ENCODE peak calls at places on chromosome 5, in seven cellular contexts. K, P, L, H, U, R and C are unnamed samples.

GRCh38 chr5:179588166-179588565 is 35.3 kb downstream of the HNRNPH1 start:
- DNase-seq in K (no peak), P (no peak), L (no peak), H (no peak), U (no peak), R (no peak), C (no peak)

GRCh38 chr5:88653471-88653870 is 229.5 kb downstream of the MEF2C start:
- DNase-seq in K (no peak), P (no peak), L (no peak), H (no peak), U (no peak), R (no peak), C (no peak)

GRCh38 chr5:88583471-88583870 is 299.5 kb downstream of the MEF2C start:
- DNase-seq in K (no peak), P (no peak), L (no peak), H (no peak), U (no peak), R (no peak), C (no peak)

GRCh38 chr5:179860301-179860700 is 1.7 kb upstream of the MRNIP start:
- DNase-seq in K (no peak), P (no peak), L (no peak), H (no peak), U (no peak), R (no peak), C (no peak)

GRCh38 chr5:172860520-172861443 is 26.7 kb downstream of the ERGIC1 start:
- DNase-seq in K (no peak), P (peak), L (peak), H (no peak), U (peak), R (peak), C (no peak)

GRCh38 chr5:124474821-124475220 is 271.6 kb downstream of the ZNF608 start:
- DNase-seq in K (no peak), P (peak), L (no peak), H (no peak), U (no peak), R (no peak), C (no peak)

GRCh38 chr5:103962023-103962422 is 399.4 kb upstream of the NUDT12 start:
- DNase-seq in K (no peak), P (no peak), L (no peak), H (no peak), U (peak), R (no peak), C (no peak)

GRCh38 chr5:157271740-157272271 is 5.9 kb downstream of the CYFIP2 start:
- DNase-seq in K (no peak), P (no peak), L (no peak), H (no peak), U (no peak), R (no peak), C (no peak)

GRCh38 chr5:175479125-175479881 is 943 bp downstream of the SFXN1 start:
- DNase-seq in K (no peak), P (no peak), L (no peak), H (no peak), U (no peak), R (no peak), C (no peak)

GRCh38 chr5:127112347-127112864 is 39.1 kb upstream of the C5orf63 start:
- DNase-seq in K (no peak), P (no peak), L (no peak), H (no peak), U (peak), R (no peak), C (no peak)

GRCh38 chr5:158783382-158783781 is 316.3 kb downstream of the EBF1 start:
- DNase-seq in K (no peak), P (no peak), L (no peak), H (no peak), U (no peak), R (no peak), C (no peak)

GRCh38 chr5:157108961-157109360 is at the start of gene HAVCR2:
- DNase-seq in K (no peak), P (no peak), L (no peak), H (no peak), U (no peak), R (no peak), C (no peak)

GRCh38 chr5:139642213-139642612 is 5.9 kb upstream of the CXXC5 start:
- DNase-seq in K (no peak), P (no peak), L (no peak), H (no peak), U (no peak), R (no peak), C (no peak)

GRCh38 chr5:172321593-172321992 is 38.0 kb upstream of the UBTD2 start:
- DNase-seq in K (no peak), P (no peak), L (no peak), H (no peak), U (peak), R (no peak), C (no peak)

GRCh38 chr5:157799578-157799977 is 56.1 kb downstream of the LSM11 start:
- DNase-seq in K (no peak), P (no peak), L (no peak), H (no peak), U (no peak), R (no peak), C (no peak)

GRCh38 chr5:147756566-147756965 is 26.0 kb downstream of the JAKMIP2 start:
- DNase-seq in K (no peak), P (no peak), L (no peak), H (no peak), U (no peak), R (no peak), C (no peak)

GRCh38 chr5:16666861-16667481 is 50.2 kb upstream of the RETREG1 start:
- DNase-seq in K (peak), P (peak), L (peak), H (no peak), U (no peak), R (no peak), C (no peak)

GRCh38 chr5:7592910-7593309 is 197.0 kb downstream of the ADCY2 start:
- DNase-seq in K (peak), P (no peak), L (no peak), H (no peak), U (no peak), R (no peak), C (no peak)

GRCh38 chr5:149161026-149161687 is 19.9 kb downstream of the ABLIM3 start:
- DNase-seq in K (no peak), P (no peak), L (no peak), H (no peak), U (no peak), R (no peak), C (no peak)

GRCh38 chr5:179244051-179244450 is 101.2 kb downstream of the ADAMTS2 start:
- DNase-seq in K (no peak), P (peak), L (no peak), H (no peak), U (no peak), R (peak), C (no peak)

GRCh38 chr5:65434122-65434521 is 47.6 kb downstream of the ADAMTS6 start:
- DNase-seq in K (no peak), P (no peak), L (no peak), H (no peak), U (no peak), R (no peak), C (no peak)

GRCh38 chr5:892390-893136 is at the start of the genes BRD9 and TRIP13:
- DNase-seq in K (peak), P (peak), L (peak), H (no peak), U (peak), R (peak), C (peak)

GRCh38 chr5:171520300-171521170 is 101.1 kb downstream of the FGF18 start:
- DNase-seq in K (peak), P (peak), L (peak), H (no peak), U (no peak), R (no peak), C (peak)

GRCh38 chr5:39274388-39275085 is 55.2 kb upstream of the FYB1 start:
- DNase-seq in K (no peak), P (peak), L (peak), H (no peak), U (no peak), R (no peak), C (no peak)

GRCh38 chr5:147892696-147893296 is 13.5 kb downstream of the C5orf46 start:
- DNase-seq in K (no peak), P (no peak), L (peak), H (no peak), U (peak), R (no peak), C (peak)

GRCh38 chr5:149853019-149853648 is 91.5 kb downstream of the PDE6A start:
- DNase-seq in K (peak), P (peak), L (peak), H (no peak), U (peak), R (peak), C (peak)

GRCh38 chr5:67206381-67207328 is 10.1 kb upstream of the CD180 start:
- DNase-seq in K (no peak), P (peak), L (peak), H (no peak), U (peak), R (no peak), C (peak)

GRCh38 chr5:41598011-41598410 is 87.6 kb upstream of the PLCXD3 start:
- DNase-seq in K (peak), P (peak), L (no peak), H (no peak), U (no peak), R (no peak), C (no peak)

GRCh38 chr5:160638141-160638742 is 213.8 kb downstream of the ATP10B start:
- DNase-seq in K (no peak), P (no peak), L (no peak), H (no peak), U (no peak), R (no peak), C (peak)

GRCh38 chr5:81750308-81751008 is 439 bp downstream of the SSBP2 start:
- DNase-seq in K (peak), P (no peak), L (no peak), H (no peak), U (no peak), R (no peak), C (peak)

GRCh38 chr5:6583049-6583880 is 49.6 kb downstream of the NSUN2 start:
- DNase-seq in K (peak), P (peak), L (no peak), H (peak), U (no peak), R (peak), C (peak)

GRCh38 chr5:57179262-57179960 is 5.6 kb downstream of the GPBP1 start:
- DNase-seq in K (no peak), P (no peak), L (no peak), H (no peak), U (no peak), R (no peak), C (no peak)

GRCh38 chr5:65811004-65811403 is 89.0 kb downstream of the NLN start:
- DNase-seq in K (no peak), P (peak), L (no peak), H (no peak), U (peak), R (no peak), C (peak)

DNA sequence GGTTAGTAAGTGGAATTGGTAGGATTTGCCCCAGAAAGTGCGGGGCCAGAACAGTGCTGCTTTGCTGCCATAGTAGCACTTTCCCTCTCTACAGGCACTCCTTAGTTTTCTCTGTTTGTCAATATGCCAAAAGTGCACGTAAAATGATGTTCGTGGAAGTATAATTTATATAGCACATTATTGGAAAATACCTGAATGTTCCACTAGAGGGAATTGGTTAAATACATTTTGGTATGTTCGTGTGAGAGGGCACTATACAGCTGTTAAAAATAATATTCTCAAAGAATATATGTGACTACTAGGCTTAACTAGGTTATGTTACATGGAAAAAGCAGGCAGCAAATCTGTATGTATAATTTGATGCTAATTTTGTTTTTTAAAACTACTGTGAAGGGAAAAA is 184.0 kb upstream of the GDNF start:
- DNase-seq in K (no peak), P (no peak), L (no peak), H (no peak), U (peak), R (no peak), C (no peak)
- TF ChIP-seq CTCF in K (no peak), P (no peak), L (no peak), H (no peak), U (no peak), R (no peak), C (peak)

GRCh38 chr5:177300971-177301370 is 2.5 kb downstream of the RAB24 start:
- DNase-seq in K (no peak), P (no peak), L (no peak), H (no peak), U (peak), R (no peak), C (no peak)

GRCh38 chr5:177301503-177302165 is 1.9 kb downstream of the RAB24 start:
- DNase-seq in K (no peak), P (no peak), L (no peak), H (no peak), U (peak), R (no peak), C (peak)

GRCh38 chr5:177303925-177304391 is 359 bp downstream of the PRELID1 start:
- DNase-seq in K (no peak), P (no peak), L (peak), H (no peak), U (no peak), R (no peak), C (no peak)

GRCh38 chr5:177303121-177303924 is at the start of the genes PRELID1 and RAB24:
- DNase-seq in K (peak), P (peak), L (peak), H (no peak), U (peak), R (peak), C (peak)

DNA sequence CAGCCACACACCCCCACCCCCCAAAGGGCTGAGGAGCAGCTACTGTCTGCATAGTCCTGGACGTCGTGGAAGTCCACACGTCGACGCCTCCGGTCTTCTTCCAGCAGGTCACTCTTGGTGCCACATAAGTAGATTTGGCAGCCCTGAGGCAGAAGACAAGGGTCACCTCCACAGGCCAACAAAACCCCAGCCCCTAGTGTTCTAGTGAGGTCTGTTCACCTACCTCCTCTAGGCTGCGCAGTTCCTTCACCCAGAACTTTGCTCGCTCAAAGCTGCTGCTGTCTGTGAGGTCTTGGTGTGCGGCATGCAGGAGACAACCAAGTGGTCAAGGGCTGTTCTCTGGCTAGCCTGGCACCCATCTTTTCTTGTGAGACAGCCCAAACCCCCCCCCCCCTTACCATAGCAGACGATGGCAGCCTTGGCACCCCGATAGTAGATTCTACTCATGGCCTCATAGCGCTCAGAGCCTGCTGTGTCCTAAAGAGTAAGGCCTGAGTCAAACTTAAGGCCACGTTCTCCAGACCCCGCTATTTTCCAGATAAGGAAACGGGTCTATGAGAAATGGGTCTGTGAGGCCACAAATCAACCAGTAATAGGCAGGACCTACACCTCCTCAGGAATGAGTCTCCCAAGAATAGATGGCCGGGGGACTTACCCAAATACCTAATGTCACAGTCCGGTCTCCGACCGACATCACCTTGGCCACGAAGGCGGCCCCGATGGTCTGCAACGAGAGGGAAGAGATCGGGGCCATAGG is 987 bp downstream of the RAB24 start:
- DNase-seq in K (no peak), P (no peak), L (no peak), H (no peak), U (no peak), R (peak), C (no peak)
- TF ChIP-seq CTCF in K (peak), P (peak), L (no peak), H (no peak), U (peak), R (no peak), C (no peak)

GRCh38 chr5:24530907-24531306 is 113.9 kb downstream of the CDH10 start:
- DNase-seq in K (no peak), P (no peak), L (no peak), H (no peak), U (no peak), R (no peak), C (no peak)

GRCh38 chr5:24538345-24538744 is 106.4 kb downstream of the CDH10 start:
- DNase-seq in K (no peak), P (no peak), L (no peak), H (no peak), U (no peak), R (no peak), C (no peak)

GRCh38 chr5:24539625-24540024 is 105.2 kb downstream of the CDH10 start:
- DNase-seq in K (no peak), P (peak), L (no peak), H (no peak), U (no peak), R (no peak), C (no peak)

GRCh38 chr5:24535646-24536045 is 109.1 kb downstream of the CDH10 start:
- DNase-seq in K (peak), P (no peak), L (no peak), H (no peak), U (no peak), R (no peak), C (no peak)
- TF ChIP-seq CTCF in K (no peak), P (no peak), L (no peak), H (no peak), U (no peak), R (no peak), C (no peak)

GRCh38 chr5:43469671-43470396 is 13.8 kb downstream of the TMEM267 start:
- DNase-seq in K (no peak), P (no peak), L (no peak), H (no peak), U (no peak), R (no peak), C (peak)
- TF ChIP-seq CTCF in K (no peak), P (no peak), L (no peak), H (no peak), U (peak), R (no peak), C (no peak)